ENCODE peak calls at places on chromosomes 3 and 15, in seven cellular contexts. O, N, B, S, Q, V and P are unnamed samples.

GRCh38 chr15:43776101-43776717 is 557 bp downstream of the ELL3 start:
- DNase-seq in V (peak), B (peak), S (peak), Q (no peak), N (no peak), O (no peak), P (no peak)

GRCh38 chr3:17412950-17413530 is 329.4 kb downstream of the TBC1D5 start:
- DNase-seq in V (peak), O (peak), S (peak), B (no peak), N (peak), Q (peak), P (no peak)

GRCh38 chr3:22986958-22987357 is 216.2 kb upstream of the UBE2E2 start:
- DNase-seq in S (no peak), O (no peak), Q (no peak), N (no peak), B (no peak), V (no peak), P (no peak)

GRCh38 chr15:92014461-92015030 is 161.0 kb downstream of the SLCO3A1 start:
- DNase-seq in O (no peak), N (no peak), V (no peak), S (no peak), B (no peak), Q (no peak), P (peak)

GRCh38 chr3:108488631-108489030 is 21.8 kb downstream of the MYH15 start:
- DNase-seq in Q (peak), B (no peak), V (no peak), O (peak), S (no peak), N (no peak), P (no peak)

GRCh38 chr15:65766422-65767263 is 25.4 kb downstream of the DENND4A start:
- DNase-seq in S (no peak), N (no peak), B (no peak), O (no peak), Q (peak), V (no peak), P (no peak)

GRCh38 chr15:68957686-68958085 is 27.4 kb downstream of the SPESP1 start:
- DNase-seq in V (no peak), Q (no peak), N (no peak), B (no peak), O (no peak), S (no peak), P (no peak)

GRCh38 chr3:64484289-64484992 is 203.4 kb downstream of the ADAMTS9 start:
- DNase-seq in B (peak), O (peak), N (peak), V (peak), S (peak), Q (peak), P (no peak)

GRCh38 chr3:44114142-44114541 is 127.5 kb upstream of the TOPAZ1 start:
- DNase-seq in Q (peak), B (no peak), N (peak), S (peak), V (peak), O (peak), P (no peak)

GRCh38 chr3:29333520-29333919 is 52.6 kb downstream of the RBMS3 start:
- DNase-seq in N (no peak), B (no peak), O (peak), V (no peak), S (no peak), Q (peak), P (no peak)

GRCh38 chr15:63301088-63301487 is 23.7 kb downstream of the APH1B start:
- DNase-seq in N (no peak), V (no peak), Q (no peak), O (no peak), S (no peak), B (no peak), P (no peak)

GRCh38 chr3:168053115-168053514 is 42.6 kb downstream of the GOLIM4 start:
- DNase-seq in S (no peak), B (no peak), Q (no peak), O (peak), V (no peak), N (no peak), P (no peak)

GRCh38 chr3:158751316-158751715 is 19.1 kb upstream of the RARRES1 start:
- DNase-seq in B (no peak), O (no peak), Q (no peak), V (no peak), N (no peak), S (no peak), P (no peak)

GRCh38 chr3:15007681-15008141 is 57.4 kb downstream of the MRPS25 start:
- DNase-seq in V (no peak), S (no peak), Q (peak), B (no peak), N (no peak), O (peak), P (no peak)

GRCh38 chr15:98815207-98815606 is 166.9 kb downstream of the IGF1R start:
- DNase-seq in Q (no peak), S (no peak), B (no peak), O (no peak), N (no peak), V (no peak), P (no peak)

GRCh38 chr3:30199096-30199734 is 407.2 kb upstream of the TGFBR2 start:
- DNase-seq in N (peak), O (peak), V (peak), Q (peak), S (peak), B (peak), P (peak)

GRCh38 chr3:32453346-32453745 is 49.3 kb downstream of the CMTM6 start:
- DNase-seq in V (no peak), N (no peak), B (no peak), Q (peak), O (peak), S (no peak), P (no peak)

GRCh38 chr3:9226326-9226725 is 23.1 kb downstream of the SRGAP3 start:
- DNase-seq in Q (peak), V (no peak), S (no peak), O (peak), N (no peak), B (no peak), P (no peak)

GRCh38 chr3:7646851-7647250 is 785.9 kb downstream of the GRM7 start:
- DNase-seq in S (no peak), N (no peak), B (no peak), Q (no peak), V (no peak), O (no peak), P (no peak)

GRCh38 chr15:82539690-82540054 is 585 bp downstream of the RPS17 start:
- DNase-seq in S (no peak), B (peak), N (no peak), Q (no peak), V (no peak), O (peak), P (no peak)

GRCh38 chr3:194536883-194537637 is 50.3 kb upstream of the ATP13A3 start:
- DNase-seq in O (peak), V (no peak), S (no peak), N (no peak), B (peak), Q (peak), P (peak)

GRCh38 chr3:125017406-125017805 is 38.4 kb downstream of the HEG1 start:
- DNase-seq in N (no peak), B (no peak), O (no peak), V (no peak), S (no peak), Q (no peak), P (no peak)

GRCh38 chr15:67085818-67086649 is 20.6 kb downstream of the SMAD3 start:
- DNase-seq in N (no peak), V (peak), S (no peak), B (no peak), O (peak), Q (peak), P (no peak)

GRCh38 chr3:133835961-133836360 is 30.3 kb downstream of the SRPRB start:
- DNase-seq in Q (no peak), B (no peak), S (no peak), V (no peak), O (no peak), N (no peak), P (no peak)

GRCh38 chr15:66803182-66803729 is 101.2 kb downstream of the SMAD6 start:
- DNase-seq in B (peak), S (no peak), V (peak), O (peak), N (peak), Q (peak), P (no peak)

GRCh38 chr3:169628567-169628966 is 34.9 kb downstream of the MECOM start:
- DNase-seq in B (no peak), V (no peak), O (no peak), N (no peak), Q (no peak), S (no peak), P (no peak)

GRCh38 chr3:116148881-116149530 is 296.3 kb downstream of the LSAMP start:
- DNase-seq in S (no peak), N (no peak), Q (peak), V (peak), B (no peak), O (peak), P (no peak)

GRCh38 chr15:52254331-52254730 is 41.3 kb downstream of the MYO5C start:
- DNase-seq in B (no peak), N (no peak), O (no peak), V (peak), Q (no peak), S (no peak), P (no peak)

GRCh38 chr15:75215107-75216004 is 13.7 kb downstream of the C15orf39 start:
- DNase-seq in N (no peak), B (no peak), V (no peak), O (no peak), Q (no peak), S (no peak), P (no peak)

GRCh38 chr3:43347774-43348173 is 61.4 kb downstream of the SNRK start:
- DNase-seq in V (no peak), Q (no peak), N (no peak), O (no peak), S (no peak), B (no peak), P (no peak)

GRCh38 chr3:24133441-24133840 is 188.4 kb downstream of the NR1D2 start:
- DNase-seq in S (no peak), V (no peak), N (no peak), B (no peak), O (no peak), Q (no peak), P (no peak)

GRCh38 chr3:117871934-117872333 is 1162.4 kb downstream of the TUSC7 start:
- DNase-seq in S (no peak), N (no peak), O (peak), V (no peak), B (no peak), Q (peak), P (no peak)

GRCh38 chr3:149933858-149934257 is 36.8 kb downstream of the PFN2 start:
- DNase-seq in Q (no peak), S (no peak), N (no peak), O (no peak), B (no peak), V (no peak), P (no peak)

GRCh38 chr3:42236611-42237010 is 29.4 kb downstream of the CCK start:
- DNase-seq in S (no peak), B (no peak), O (no peak), Q (no peak), N (no peak), V (no peak), P (no peak)

GRCh38 chr3:157110761-157111238 is 49.1 kb downstream of the CCNL1 start:
- DNase-seq in O (no peak), S (no peak), Q (no peak), N (no peak), B (peak), V (no peak), P (no peak)

GRCh38 chr15:95286316-95286880 is 1044.1 kb upstream of the NR2F2 start:
- DNase-seq in O (no peak), Q (no peak), V (no peak), B (peak), S (no peak), N (no peak), P (no peak)

GRCh38 chr3:194995334-194995733 is 275.6 kb downstream of the XXYLT1 start:
- DNase-seq in N (no peak), B (no peak), S (no peak), O (no peak), Q (no peak), V (no peak), P (no peak)

GRCh38 chr3:14798231-14798630 is 20.5 kb upstream of the FGD5 start:
- DNase-seq in Q (no peak), O (no peak), B (peak), N (no peak), V (no peak), S (no peak), P (no peak)

GRCh38 chr3:169945313-169945712 is 21.3 kb upstream of the SEC62 start:
- DNase-seq in V (no peak), Q (no peak), S (peak), O (peak), B (no peak), N (no peak), P (no peak)

GRCh38 chr3:139745831-139746230 is 68.1 kb upstream of the NMNAT3 start:
- DNase-seq in S (no peak), O (peak), V (peak), Q (peak), B (no peak), N (no peak), P (no peak)

GRCh38 chr15:42239528-42240245 is 31.6 kb upstream of the VPS39 start:
- DNase-seq in S (no peak), O (peak), B (no peak), V (no peak), Q (peak), N (no peak), P (no peak)
- H3K27ac ChIP-seq in S (no peak), O (no peak), B (no peak), V (no peak), Q (peak), N (no peak), P (no peak)

GRCh38 chr15:71691322-71691699 is 119.0 kb upstream of the NR2E3 start:
- DNase-seq in S (no peak), N (no peak), O (no peak), Q (no peak), V (no peak), B (no peak), P (no peak)
- H3K4me3 ChIP-seq in S (no peak), N (no peak), O (peak), Q (no peak), V (no peak), B (no peak), P (no peak)

GRCh38 chr3:11553436-11554235 is 90.1 kb downstream of the VGLL4 start:
- DNase-seq in Q (peak), B (peak), O (no peak), V (no peak), N (no peak), S (no peak), P (no peak)
- H3K27ac ChIP-seq in Q (peak), B (peak), O (no peak), V (no peak), N (peak), S (no peak), P (no peak)

GRCh38 chr15:59307164-59307535 is 65.5 kb downstream of the MYO1E start:
- DNase-seq in V (no peak), Q (no peak), S (no peak), N (no peak), O (no peak), B (no peak), P (no peak)

GRCh38 chr15:59306520-59307163 is 66.0 kb downstream of the MYO1E start:
- DNase-seq in N (no peak), Q (peak), S (no peak), B (no peak), O (peak), V (no peak), P (no peak)

GRCh38 chr15:59303136-59303535 is 69.5 kb downstream of the MYO1E start:
- DNase-seq in Q (no peak), N (no peak), V (no peak), S (no peak), O (no peak), B (no peak), P (no peak)

GRCh38 chr15:59303641-59304433 is 68.8 kb downstream of the MYO1E start:
- DNase-seq in O (no peak), N (no peak), V (no peak), S (no peak), Q (peak), B (peak), P (no peak)

DNA sequence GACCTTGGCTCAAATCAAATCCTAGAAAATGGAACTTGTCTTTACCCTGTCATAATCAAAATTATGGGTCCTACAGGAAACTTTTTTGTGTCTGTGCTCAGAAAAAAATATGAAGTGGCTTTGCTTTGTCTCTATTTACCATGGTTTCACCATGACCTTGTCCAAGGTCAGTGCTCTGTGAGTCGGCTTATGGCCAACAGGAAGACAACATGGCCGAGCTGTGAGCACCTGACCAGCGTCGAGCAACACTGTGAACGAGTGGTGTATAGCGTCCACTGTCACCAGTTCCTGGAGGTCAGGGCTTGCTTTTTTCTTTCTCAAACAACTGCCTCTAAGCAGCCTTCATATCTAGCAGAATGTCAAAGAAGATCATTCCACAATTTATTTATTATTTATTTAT is 67.9 kb downstream of the MYO1E start:
- DNase-seq in O (no peak), Q (no peak), N (no peak), S (no peak), V (no peak), B (no peak), P (no peak)
- H3K4me3 ChIP-seq in O (no peak), Q (no peak), N (no peak), S (no peak), V (no peak), B (no peak), P (no peak)

GRCh38 chr15:55652363-55652762 is 64.2 kb upstream of the PYGO1 start:
- DNase-seq in V (no peak), Q (no peak), B (no peak), N (no peak), O (no peak), S (no peak), P (no peak)

GRCh38 chr15:55654541-55654940 is 66.4 kb upstream of the PYGO1 start:
- DNase-seq in O (no peak), Q (peak), B (no peak), V (no peak), N (no peak), S (no peak), P (no peak)

GRCh38 chr15:55649058-55649423 is 60.9 kb upstream of the PYGO1 start:
- DNase-seq in N (no peak), O (peak), V (no peak), B (no peak), Q (peak), S (no peak), P (no peak)

GRCh38 chr15:55652909-55653495 is 64.9 kb upstream of the PYGO1 start:
- DNase-seq in O (no peak), N (no peak), B (no peak), V (no peak), Q (no peak), S (no peak), P (no peak)
- H3K27ac ChIP-seq in O (no peak), N (no peak), B (no peak), V (no peak), Q (no peak), S (no peak), P (no peak)

GRCh38 chr15:34993877-34994276 is 5.8 kb upstream of the ZNF770 start:
- DNase-seq in B (no peak), O (no peak), S (no peak), Q (no peak), N (no peak), V (no peak), P (no peak)
- H3K4me3 ChIP-seq in B (no peak), O (no peak), S (no peak), Q (no peak), N (no peak), V (no peak), P (no peak)

DNA sequence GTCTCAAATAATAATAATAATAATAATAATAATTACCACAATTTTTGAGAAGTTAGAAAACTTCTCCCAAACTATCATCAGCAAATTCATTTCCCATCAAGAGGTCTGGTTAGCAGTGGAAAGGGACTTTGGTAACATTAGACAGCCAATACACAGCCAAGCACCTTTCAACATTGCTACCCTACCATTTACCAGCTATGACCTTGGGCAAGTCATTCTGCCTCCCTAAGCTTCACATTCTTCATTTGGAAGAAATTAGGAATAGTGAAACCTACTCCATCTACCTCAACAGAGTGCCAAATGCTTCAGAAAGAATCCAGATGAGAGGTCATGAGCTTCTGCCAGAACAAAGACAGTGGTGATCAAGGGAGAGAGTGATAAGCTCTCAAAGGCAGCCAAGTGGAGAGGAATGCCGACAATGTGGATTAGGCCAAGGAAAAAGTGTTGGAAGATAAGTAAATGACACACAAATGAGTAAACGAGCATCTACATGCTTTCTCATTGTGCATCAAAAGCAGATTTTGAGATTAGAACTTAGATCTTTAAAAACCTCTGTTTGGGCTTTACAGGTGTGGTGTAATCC is 42.9 kb upstream of the LPP start:
- DNase-seq in N (peak), Q (no peak), B (no peak), S (no peak), V (peak), O (no peak), P (no peak)
- H3K27ac ChIP-seq in N (peak), Q (no peak), B (no peak), S (no peak), V (no peak), O (no peak), P (no peak)

DNA sequence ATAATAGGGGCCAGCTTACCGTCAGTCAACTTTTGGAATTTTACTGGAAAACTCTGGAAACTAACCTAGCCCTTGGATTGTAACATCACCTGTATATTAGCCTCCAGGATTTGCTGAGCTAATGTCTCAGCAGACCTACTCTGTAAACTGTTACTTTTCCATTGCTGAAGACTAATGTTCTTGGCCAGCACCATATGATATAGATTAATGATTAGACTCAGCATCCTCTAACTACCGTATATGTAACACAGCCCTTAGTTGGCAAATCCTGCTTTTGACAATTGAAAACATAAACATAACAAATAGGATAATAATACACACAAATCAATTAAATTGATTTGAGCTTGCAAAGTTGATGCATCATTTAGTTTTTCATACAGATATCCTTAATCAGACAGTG is 26.6 kb upstream of the GBE1 start:
- DNase-seq in S (no peak), N (no peak), B (no peak), V (no peak), O (no peak), Q (no peak), P (no peak)
- H3K4me3 ChIP-seq in S (no peak), N (no peak), B (no peak), V (no peak), O (no peak), Q (no peak), P (no peak)